ENCODE peak calls at places on chromosomes 1 and 21, in seven cellular contexts. P is NCI-H1417, I is Right ventricle myocardium inferior, U is NCI-H510A treated with DMSO at 0.1 percent for 48 hours, X is EH, O is NCI-H1105, B is Right ventricle myocardium superior. A is an unnamed sample.

GRCh38 chr1:178393370-178393769 is 103.4 kb downstream of the CLEC20A start:
- DNase-seq in P (no peak), I (no peak), U (peak; percentile 65), X (no peak), O (no peak), B (no peak), A (no peak)

GRCh38 chr1:246748867-246749266 is 24.7 kb downstream of the SCCPDH start:
- DNase-seq in P (no peak), I (no peak), U (no peak), X (peak; percentile 40), O (no peak), B (no peak), A (no peak)

GRCh38 chr1:244904119-244904518 is 39.8 kb upstream of the HNRNPU start:
- DNase-seq in P (no peak), I (no peak), U (no peak), X (no peak), O (no peak), B (no peak), A (no peak)

GRCh38 chr1:64598100-64598571 is 128.2 kb downstream of the CACHD1 start:
- DNase-seq in P (no peak), I (no peak), U (no peak), X (peak; percentile 72), O (no peak), B (no peak), A (no peak)

GRCh38 chr1:17120962-17121837 is 1.9 kb upstream of the PADI2 start:
- DNase-seq in P (no peak), I (no peak), U (no peak), X (no peak), O (no peak), B (no peak), A (no peak)

GRCh38 chr1:235908742-235909520 is 42.2 kb upstream of the LYST start:
- DNase-seq in P (no peak), I (no peak), U (no peak), X (peak; percentile 92), O (no peak), B (no peak), A (no peak)

GRCh38 chr1:70675737-70676156 is 264.7 kb downstream of the CTH start:
- DNase-seq in P (no peak), I (no peak), U (no peak), X (no peak), O (no peak), B (no peak), A (no peak)

GRCh38 chr1:203049077-203049476 is 22.8 kb downstream of the PPFIA4 start:
- DNase-seq in P (no peak), I (no peak), U (no peak), X (no peak), O (no peak), B (no peak), A (no peak)

GRCh38 chr1:211133393-211133840 is 531 bp downstream of the KCNH1 start:
- DNase-seq in P (peak; percentile 8), I (no peak), U (peak; percentile 65), X (peak; percentile 33), O (peak; percentile 60), B (no peak), A (no peak)

GRCh38 chr1:100893718-100894117 is 924 bp downstream of the EXTL2 start:
- DNase-seq in P (no peak), I (no peak), U (no peak), X (no peak), O (no peak), B (no peak), A (no peak)

GRCh38 chr1:243902100-243902499 is 52.1 kb upstream of the AKT3 start:
- DNase-seq in P (no peak), I (no peak), U (peak; percentile 28), X (no peak), O (no peak), B (no peak), A (no peak)

GRCh38 chr1:186325239-186325638 is 49.8 kb downstream of the TPR start:
- DNase-seq in P (no peak), I (no peak), U (no peak), X (peak; percentile 27), O (no peak), B (no peak), A (no peak)

GRCh38 chr1:215188302-215188950 is 105.9 kb downstream of the KCNK2 start:
- DNase-seq in P (no peak), I (no peak), U (no peak), X (peak; percentile 3), O (no peak), B (no peak), A (no peak)

GRCh38 chr1:39671433-39671792 is 494 bp downstream of the NT5C1A start:
- DNase-seq in P (no peak), I (peak; percentile 89), U (no peak), X (no peak), O (peak; percentile 26), B (peak; percentile 89), A (peak; percentile 83)

GRCh38 chr1:67766117-67766978 is 66.9 kb downstream of the GNG12 start:
- DNase-seq in P (peak; percentile 45), I (no peak), U (peak; percentile 38), X (peak; percentile 87), O (peak; percentile 56), B (peak; percentile 46), A (no peak)

GRCh38 chr1:236154671-236155398 is 12.5 kb downstream of the GPR137B start:
- DNase-seq in P (no peak), I (no peak), U (no peak), X (no peak), O (no peak), B (no peak), A (no peak)

GRCh38 chr21:43954042-43954441 is 58.1 kb upstream of the TRAPPC10 start:
- DNase-seq in P (no peak), I (no peak), U (no peak), X (no peak), O (no peak), B (no peak), A (no peak)

GRCh38 chr1:114490235-114490634 is 20.8 kb downstream of the TRIM33 start:
- DNase-seq in P (no peak), I (no peak), U (no peak), X (peak; percentile 22), O (no peak), B (no peak), A (no peak)

GRCh38 chr1:109564189-109564878 is 15.9 kb downstream of the GNAI3 start:
- DNase-seq in P (no peak), I (no peak), U (no peak), X (no peak), O (no peak), B (no peak), A (no peak)

GRCh38 chr1:43598622-43599021 is 51.3 kb upstream of the KDM4A start:
- DNase-seq in P (no peak), I (no peak), U (no peak), X (no peak), O (no peak), B (no peak), A (no peak)

GRCh38 chr1:204289280-204289679 is 70.4 kb downstream of the PLEKHA6 start:
- DNase-seq in P (no peak), I (no peak), U (no peak), X (no peak), O (no peak), B (peak; percentile 57), A (no peak)

GRCh38 chr1:7727816-7728477 is 43.1 kb upstream of the VAMP3 start:
- DNase-seq in P (peak; percentile 76), I (no peak), U (no peak), X (no peak), O (no peak), B (no peak), A (no peak)

GRCh38 chr1:217181205-217181746 is 449.6 kb downstream of the GPATCH2 start:
- DNase-seq in P (no peak), I (no peak), U (no peak), X (no peak), O (no peak), B (no peak), A (no peak)

GRCh38 chr1:227428803-227429202 is 110.5 kb upstream of the CDC42BPA start:
- DNase-seq in P (no peak), I (no peak), U (no peak), X (peak; percentile 95), O (no peak), B (no peak), A (peak; percentile 70)

GRCh38 chr1:30815556-30815955 is 58.0 kb upstream of the LAPTM5 start:
- DNase-seq in P (no peak), I (no peak), U (no peak), X (no peak), O (no peak), B (no peak), A (no peak)

GRCh38 chr1:207314836-207315235 is 6.6 kb upstream of the CD55 start:
- DNase-seq in P (no peak), I (no peak), U (no peak), X (no peak), O (no peak), B (no peak), A (no peak)

GRCh38 chr1:180345148-180345547 is 115.1 kb downstream of the LHX4 start:
- DNase-seq in P (no peak), I (no peak), U (no peak), X (no peak), O (no peak), B (no peak), A (no peak)

GRCh38 chr1:222909586-222909985 is 94.7 kb downstream of the DISP1 start:
- DNase-seq in P (no peak), I (peak; percentile 56), U (no peak), X (peak; percentile 88), O (no peak), B (peak; percentile 39), A (no peak)

GRCh38 chr1:40635763-40636500 is 29.6 kb downstream of the RIMS3 start:
- DNase-seq in P (no peak), I (no peak), U (no peak), X (no peak), O (no peak), B (no peak), A (no peak)

GRCh38 chr1:177174921-177175634 is 4.3 kb downstream of the BRINP2 start:
- DNase-seq in P (no peak), I (no peak), U (no peak), X (no peak), O (no peak), B (no peak), A (no peak)

GRCh38 chr1:201716742-201717135 is 112.2 kb upstream of the IPO9 start:
- DNase-seq in P (no peak), I (no peak), U (no peak), X (no peak), O (no peak), B (no peak), A (no peak)

GRCh38 chr1:152981181-152981871 is 2.6 kb upstream of the SPRR1A start:
- DNase-seq in P (no peak), I (no peak), U (no peak), X (no peak), O (no peak), B (no peak), A (no peak)

GRCh38 chr1:87451229-87451900 is 122.7 kb downstream of the LMO4 start:
- DNase-seq in P (no peak), I (no peak), U (no peak), X (no peak), O (no peak), B (no peak), A (no peak)

A was measured in NCI-H2029.